ENCODE peak calls at places on chromosomes 2 and 18, in five cellular contexts. H, R, F, K and M are unnamed samples.

GRCh38 chr18:50079571-50080295 is 115.2 kb downstream of the MYO5B start:
- DNase-seq in K (no peak), F (no peak), H (no peak), R (no peak), M (no peak)

GRCh38 chr18:32588191-32588590 is 117.5 kb upstream of the GAREM1 start:
- DNase-seq in R (no peak), K (no peak), H (no peak), F (no peak), M (no peak)

GRCh38 chr2:109269956-109270757 is 141.2 kb downstream of the SH3RF3 start:
- DNase-seq in R (no peak), H (peak; percentile 33), K (no peak), F (no peak), M (no peak)

GRCh38 chr2:187525164-187525900 is 28.9 kb downstream of the TFPI start:
- DNase-seq in F (no peak), R (no peak), K (peak; percentile 38), H (no peak), M (no peak)

GRCh38 chr2:241882090-241882625 is 12.6 kb downstream of the RTP5 start:
- DNase-seq in H (peak; percentile 26), K (no peak), F (no peak), R (no peak), M (no peak)

GRCh38 chr2:169716229-169716886 is 17.3 kb upstream of the KLHL23 start:
- DNase-seq in F (no peak), K (peak; percentile 54), R (no peak), H (no peak), M (peak; percentile 41)

GRCh38 chr2:75565523-75566449 is 5.0 kb upstream of the EVA1A start:
- DNase-seq in H (no peak), K (peak; percentile 33), F (no peak), R (no peak), M (no peak)

GRCh38 chr2:47429795-47430194 is 26.8 kb downstream of the MSH2 start:
- DNase-seq in H (no peak), K (peak; percentile 74), F (no peak), R (peak; percentile 14), M (peak; percentile 71)

GRCh38 chr18:6929370-6930102 is 188.1 kb downstream of the LAMA1 start:
- DNase-seq in H (no peak), F (peak; percentile 53), K (no peak), R (peak; percentile 10), M (no peak)

GRCh38 chr2:112644155-112644932 is 1.4 kb upstream of the SLC20A1 start:
- DNase-seq in H (no peak), R (no peak), F (peak; percentile 69), K (no peak), M (peak; percentile 40)

GRCh38 chr2:53787255-53787910 is 539 bp downstream of the ERLEC1 start:
- DNase-seq in H (peak; percentile 8), R (no peak), F (peak; percentile 45), K (peak; percentile 41), M (peak; percentile 25)

GRCh38 chr2:27977623-27978312 is 87.2 kb downstream of the BABAM2 start:
- DNase-seq in H (no peak), F (no peak), R (no peak), K (peak; percentile 95), M (peak; percentile 85)

GRCh38 chr2:194698012-194698411 is 959.0 kb upstream of the SLC39A10 start:
- DNase-seq in R (no peak), F (peak; percentile 7), K (no peak), H (no peak), M (no peak)

GRCh38 chr2:203326355-203326754 is 1.8 kb upstream of the ABI2 start:
- DNase-seq in H (no peak), K (no peak), R (no peak), F (no peak), M (no peak)

GRCh38 chr2:176468471-176468870 is 199.2 kb downstream of the MTX2 start:
- DNase-seq in R (no peak), K (no peak), H (no peak), F (no peak), M (no peak)